ENCODE peak calls at places on chromosomes 4 and X, in ten cellular contexts. One of them, this sample, is unnamed.

GRCh38 chr4:85125688-85126087 is 159.2 kb upstream of the WDFY3 start:
- DNase-seq in NCI-H526 treated with DMSO at 0.1 percent for 48 hours: no peak
- DNase-seq in nephron progenitor cell: no peak
- DNase-seq in left ventricle myocardium inferior: no peak
- DNase-seq in cardiac fibroblast: no peak
- DNase-seq in H9: no peak
- DNase-seq in stimulated activated CD8-positive, alpha-beta memory T cell treated with anti-CD3 and anti-CD28 coated beads, Interleukin-2, amount 100 ng/mL, for 1 hour: no peak
- DNase-seq in iPS-NIHi11: no peak
- DNase-seq in activated T-helper 1 cell treated with anti-CD3 and anti-CD28 coated beads, Interleukin-2, amount 50 U/mL, for 16 hours: no peak
- DNase-seq in activated CD8-positive, alpha-beta memory T cell treated with anti-CD3 and anti-CD28 coated beads for 24 hours: no peak
- DNase-seq in this sample: no peak

GRCh38 chrX:150314186-150314585 is 48.9 kb upstream of the MAMLD1 start:
- DNase-seq in NCI-H526 treated with DMSO at 0.1 percent for 48 hours: no peak
- DNase-seq in nephron progenitor cell: no peak
- DNase-seq in left ventricle myocardium inferior: no peak
- DNase-seq in cardiac fibroblast: no peak
- DNase-seq in H9: no peak
- DNase-seq in stimulated activated CD8-positive, alpha-beta memory T cell treated with anti-CD3 and anti-CD28 coated beads, Interleukin-2, amount 100 ng/mL, for 1 hour: no peak
- DNase-seq in iPS-NIHi11: no peak
- DNase-seq in activated T-helper 1 cell treated with anti-CD3 and anti-CD28 coated beads, Interleukin-2, amount 50 U/mL, for 16 hours: no peak
- DNase-seq in activated CD8-positive, alpha-beta memory T cell treated with anti-CD3 and anti-CD28 coated beads for 24 hours: no peak
- DNase-seq in this sample: no peak

GRCh38 chr4:157014621-157015591 is 43.3 kb upstream of the PDGFC start:
- DNase-seq in NCI-H526 treated with DMSO at 0.1 percent for 48 hours: no peak
- DNase-seq in nephron progenitor cell: no peak
- DNase-seq in left ventricle myocardium inferior: no peak
- DNase-seq in cardiac fibroblast: peak
- DNase-seq in H9: peak
- DNase-seq in stimulated activated CD8-positive, alpha-beta memory T cell treated with anti-CD3 and anti-CD28 coated beads, Interleukin-2, amount 100 ng/mL, for 1 hour: no peak
- DNase-seq in iPS-NIHi11: peak
- DNase-seq in activated T-helper 1 cell treated with anti-CD3 and anti-CD28 coated beads, Interleukin-2, amount 50 U/mL, for 16 hours: no peak
- DNase-seq in activated CD8-positive, alpha-beta memory T cell treated with anti-CD3 and anti-CD28 coated beads for 24 hours: no peak
- DNase-seq in this sample: no peak

GRCh38 chrX:22699591-22700091 is 300.1 kb upstream of the DDX53 start:
- DNase-seq in NCI-H526 treated with DMSO at 0.1 percent for 48 hours: no peak
- DNase-seq in nephron progenitor cell: no peak
- DNase-seq in left ventricle myocardium inferior: no peak
- DNase-seq in cardiac fibroblast: peak
- DNase-seq in H9: no peak
- DNase-seq in stimulated activated CD8-positive, alpha-beta memory T cell treated with anti-CD3 and anti-CD28 coated beads, Interleukin-2, amount 100 ng/mL, for 1 hour: no peak
- DNase-seq in iPS-NIHi11: no peak
- DNase-seq in activated T-helper 1 cell treated with anti-CD3 and anti-CD28 coated beads, Interleukin-2, amount 50 U/mL, for 16 hours: no peak
- DNase-seq in activated CD8-positive, alpha-beta memory T cell treated with anti-CD3 and anti-CD28 coated beads for 24 hours: no peak
- DNase-seq in this sample: no peak

GRCh38 chrX:18900401-18900976 is 83.4 kb downstream of the PHKA2 start:
- DNase-seq in NCI-H526 treated with DMSO at 0.1 percent for 48 hours: no peak
- DNase-seq in nephron progenitor cell: no peak
- DNase-seq in left ventricle myocardium inferior: no peak
- DNase-seq in cardiac fibroblast: no peak
- DNase-seq in H9: no peak
- DNase-seq in stimulated activated CD8-positive, alpha-beta memory T cell treated with anti-CD3 and anti-CD28 coated beads, Interleukin-2, amount 100 ng/mL, for 1 hour: no peak
- DNase-seq in iPS-NIHi11: no peak
- DNase-seq in activated T-helper 1 cell treated with anti-CD3 and anti-CD28 coated beads, Interleukin-2, amount 50 U/mL, for 16 hours: no peak
- DNase-seq in activated CD8-positive, alpha-beta memory T cell treated with anti-CD3 and anti-CD28 coated beads for 24 hours: no peak
- DNase-seq in this sample: no peak

GRCh38 chr4:185504098-185505047 is 30.9 kb downstream of the PDLIM3 start:
- DNase-seq in NCI-H526 treated with DMSO at 0.1 percent for 48 hours: peak
- DNase-seq in nephron progenitor cell: peak
- DNase-seq in left ventricle myocardium inferior: peak
- DNase-seq in cardiac fibroblast: peak
- DNase-seq in H9: no peak
- DNase-seq in stimulated activated CD8-positive, alpha-beta memory T cell treated with anti-CD3 and anti-CD28 coated beads, Interleukin-2, amount 100 ng/mL, for 1 hour: no peak
- DNase-seq in iPS-NIHi11: no peak
- DNase-seq in activated T-helper 1 cell treated with anti-CD3 and anti-CD28 coated beads, Interleukin-2, amount 50 U/mL, for 16 hours: no peak
- DNase-seq in activated CD8-positive, alpha-beta memory T cell treated with anti-CD3 and anti-CD28 coated beads for 24 hours: no peak
- DNase-seq in this sample: no peak

GRCh38 chrX:15310117-15310516 is 5.3 kb downstream of the ASB11 start:
- DNase-seq in NCI-H526 treated with DMSO at 0.1 percent for 48 hours: no peak
- DNase-seq in nephron progenitor cell: no peak
- DNase-seq in left ventricle myocardium inferior: no peak
- DNase-seq in cardiac fibroblast: peak
- DNase-seq in H9: no peak
- DNase-seq in stimulated activated CD8-positive, alpha-beta memory T cell treated with anti-CD3 and anti-CD28 coated beads, Interleukin-2, amount 100 ng/mL, for 1 hour: no peak
- DNase-seq in iPS-NIHi11: no peak
- DNase-seq in activated T-helper 1 cell treated with anti-CD3 and anti-CD28 coated beads, Interleukin-2, amount 50 U/mL, for 16 hours: no peak
- DNase-seq in activated CD8-positive, alpha-beta memory T cell treated with anti-CD3 and anti-CD28 coated beads for 24 hours: no peak
- DNase-seq in this sample: peak

GRCh38 chr4:156790866-156791265 is 180.7 kb downstream of the PDGFC start:
- DNase-seq in NCI-H526 treated with DMSO at 0.1 percent for 48 hours: no peak
- DNase-seq in nephron progenitor cell: peak
- DNase-seq in left ventricle myocardium inferior: no peak
- DNase-seq in cardiac fibroblast: peak
- DNase-seq in H9: no peak
- DNase-seq in stimulated activated CD8-positive, alpha-beta memory T cell treated with anti-CD3 and anti-CD28 coated beads, Interleukin-2, amount 100 ng/mL, for 1 hour: no peak
- DNase-seq in iPS-NIHi11: peak
- DNase-seq in activated T-helper 1 cell treated with anti-CD3 and anti-CD28 coated beads, Interleukin-2, amount 50 U/mL, for 16 hours: no peak
- DNase-seq in activated CD8-positive, alpha-beta memory T cell treated with anti-CD3 and anti-CD28 coated beads for 24 hours: no peak
- DNase-seq in this sample: no peak

GRCh38 chr4:92776080-92776479 is 472.3 kb downstream of the GRID2 start:
- DNase-seq in NCI-H526 treated with DMSO at 0.1 percent for 48 hours: no peak
- DNase-seq in nephron progenitor cell: no peak
- DNase-seq in left ventricle myocardium inferior: no peak
- DNase-seq in cardiac fibroblast: no peak
- DNase-seq in H9: no peak
- DNase-seq in stimulated activated CD8-positive, alpha-beta memory T cell treated with anti-CD3 and anti-CD28 coated beads, Interleukin-2, amount 100 ng/mL, for 1 hour: no peak
- DNase-seq in iPS-NIHi11: no peak
- DNase-seq in activated T-helper 1 cell treated with anti-CD3 and anti-CD28 coated beads, Interleukin-2, amount 50 U/mL, for 16 hours: no peak
- DNase-seq in activated CD8-positive, alpha-beta memory T cell treated with anti-CD3 and anti-CD28 coated beads for 24 hours: no peak
- DNase-seq in this sample: no peak

GRCh38 chr4:113574636-113575103 is 186.9 kb downstream of the CAMK2D start:
- DNase-seq in NCI-H526 treated with DMSO at 0.1 percent for 48 hours: no peak
- DNase-seq in nephron progenitor cell: no peak
- DNase-seq in left ventricle myocardium inferior: no peak
- DNase-seq in cardiac fibroblast: peak
- DNase-seq in H9: no peak
- DNase-seq in stimulated activated CD8-positive, alpha-beta memory T cell treated with anti-CD3 and anti-CD28 coated beads, Interleukin-2, amount 100 ng/mL, for 1 hour: no peak
- DNase-seq in iPS-NIHi11: no peak
- DNase-seq in activated T-helper 1 cell treated with anti-CD3 and anti-CD28 coated beads, Interleukin-2, amount 50 U/mL, for 16 hours: no peak
- DNase-seq in activated CD8-positive, alpha-beta memory T cell treated with anti-CD3 and anti-CD28 coated beads for 24 hours: no peak
- DNase-seq in this sample: no peak

GRCh38 chr4:108477527-108478108 is 142.8 kb upstream of the RPL34 start:
- DNase-seq in NCI-H526 treated with DMSO at 0.1 percent for 48 hours: no peak
- DNase-seq in nephron progenitor cell: no peak
- DNase-seq in left ventricle myocardium inferior: no peak
- DNase-seq in cardiac fibroblast: no peak
- DNase-seq in H9: no peak
- DNase-seq in stimulated activated CD8-positive, alpha-beta memory T cell treated with anti-CD3 and anti-CD28 coated beads, Interleukin-2, amount 100 ng/mL, for 1 hour: no peak
- DNase-seq in iPS-NIHi11: no peak
- DNase-seq in activated T-helper 1 cell treated with anti-CD3 and anti-CD28 coated beads, Interleukin-2, amount 50 U/mL, for 16 hours: no peak
- DNase-seq in activated CD8-positive, alpha-beta memory T cell treated with anti-CD3 and anti-CD28 coated beads for 24 hours: no peak
- DNase-seq in this sample: no peak

GRCh38 chr4:153341575-153342090 is 2.9 kb upstream of the MND1 start:
- DNase-seq in NCI-H526 treated with DMSO at 0.1 percent for 48 hours: no peak
- DNase-seq in nephron progenitor cell: no peak
- DNase-seq in left ventricle myocardium inferior: no peak
- DNase-seq in cardiac fibroblast: peak
- DNase-seq in H9: no peak
- DNase-seq in stimulated activated CD8-positive, alpha-beta memory T cell treated with anti-CD3 and anti-CD28 coated beads, Interleukin-2, amount 100 ng/mL, for 1 hour: no peak
- DNase-seq in iPS-NIHi11: no peak
- DNase-seq in activated T-helper 1 cell treated with anti-CD3 and anti-CD28 coated beads, Interleukin-2, amount 50 U/mL, for 16 hours: no peak
- DNase-seq in activated CD8-positive, alpha-beta memory T cell treated with anti-CD3 and anti-CD28 coated beads for 24 hours: no peak
- DNase-seq in this sample: no peak

GRCh38 chr4:8560265-8561047 is 19.7 kb upstream of the GPR78 start:
- DNase-seq in NCI-H526 treated with DMSO at 0.1 percent for 48 hours: no peak
- DNase-seq in nephron progenitor cell: no peak
- DNase-seq in left ventricle myocardium inferior: no peak
- DNase-seq in cardiac fibroblast: peak
- DNase-seq in H9: no peak
- DNase-seq in stimulated activated CD8-positive, alpha-beta memory T cell treated with anti-CD3 and anti-CD28 coated beads, Interleukin-2, amount 100 ng/mL, for 1 hour: no peak
- DNase-seq in iPS-NIHi11: no peak
- DNase-seq in activated T-helper 1 cell treated with anti-CD3 and anti-CD28 coated beads, Interleukin-2, amount 50 U/mL, for 16 hours: no peak
- DNase-seq in activated CD8-positive, alpha-beta memory T cell treated with anti-CD3 and anti-CD28 coated beads for 24 hours: no peak
- DNase-seq in this sample: no peak

GRCh38 chr4:101855239-101855638 is 64.7 kb downstream of the BANK1 start:
- DNase-seq in NCI-H526 treated with DMSO at 0.1 percent for 48 hours: no peak
- DNase-seq in nephron progenitor cell: no peak
- DNase-seq in left ventricle myocardium inferior: no peak
- DNase-seq in cardiac fibroblast: no peak
- DNase-seq in H9: no peak
- DNase-seq in stimulated activated CD8-positive, alpha-beta memory T cell treated with anti-CD3 and anti-CD28 coated beads, Interleukin-2, amount 100 ng/mL, for 1 hour: no peak
- DNase-seq in iPS-NIHi11: no peak
- DNase-seq in activated T-helper 1 cell treated with anti-CD3 and anti-CD28 coated beads, Interleukin-2, amount 50 U/mL, for 16 hours: no peak
- DNase-seq in activated CD8-positive, alpha-beta memory T cell treated with anti-CD3 and anti-CD28 coated beads for 24 hours: no peak
- DNase-seq in this sample: no peak

GRCh38 chr4:37685211-37685725 is 908 bp downstream of the RELL1 start:
- DNase-seq in NCI-H526 treated with DMSO at 0.1 percent for 48 hours: no peak
- DNase-seq in nephron progenitor cell: no peak
- DNase-seq in left ventricle myocardium inferior: no peak
- DNase-seq in cardiac fibroblast: peak
- DNase-seq in H9: no peak
- DNase-seq in stimulated activated CD8-positive, alpha-beta memory T cell treated with anti-CD3 and anti-CD28 coated beads, Interleukin-2, amount 100 ng/mL, for 1 hour: no peak
- DNase-seq in iPS-NIHi11: no peak
- DNase-seq in activated T-helper 1 cell treated with anti-CD3 and anti-CD28 coated beads, Interleukin-2, amount 50 U/mL, for 16 hours: no peak
- DNase-seq in activated CD8-positive, alpha-beta memory T cell treated with anti-CD3 and anti-CD28 coated beads for 24 hours: no peak
- DNase-seq in this sample: no peak

GRCh38 chrX:150680974-150681373 is 12.2 kb upstream of the MTMR1 start:
- DNase-seq in NCI-H526 treated with DMSO at 0.1 percent for 48 hours: peak
- DNase-seq in nephron progenitor cell: no peak
- DNase-seq in left ventricle myocardium inferior: no peak
- DNase-seq in cardiac fibroblast: peak
- DNase-seq in H9: no peak
- DNase-seq in stimulated activated CD8-positive, alpha-beta memory T cell treated with anti-CD3 and anti-CD28 coated beads, Interleukin-2, amount 100 ng/mL, for 1 hour: no peak
- DNase-seq in iPS-NIHi11: peak
- DNase-seq in activated T-helper 1 cell treated with anti-CD3 and anti-CD28 coated beads, Interleukin-2, amount 50 U/mL, for 16 hours: no peak
- DNase-seq in activated CD8-positive, alpha-beta memory T cell treated with anti-CD3 and anti-CD28 coated beads for 24 hours: no peak
- DNase-seq in this sample: peak

GRCh38 chr4:165715989-165716388 is 157.0 kb upstream of the TLL1 start:
- DNase-seq in NCI-H526 treated with DMSO at 0.1 percent for 48 hours: no peak
- DNase-seq in nephron progenitor cell: no peak
- DNase-seq in left ventricle myocardium inferior: no peak
- DNase-seq in cardiac fibroblast: peak
- DNase-seq in H9: no peak
- DNase-seq in stimulated activated CD8-positive, alpha-beta memory T cell treated with anti-CD3 and anti-CD28 coated beads, Interleukin-2, amount 100 ng/mL, for 1 hour: no peak
- DNase-seq in iPS-NIHi11: no peak
- DNase-seq in activated T-helper 1 cell treated with anti-CD3 and anti-CD28 coated beads, Interleukin-2, amount 50 U/mL, for 16 hours: no peak
- DNase-seq in activated CD8-positive, alpha-beta memory T cell treated with anti-CD3 and anti-CD28 coated beads for 24 hours: no peak
- DNase-seq in this sample: no peak

GRCh38 chrX:48540015-48540350 is 469 bp downstream of the TBC1D25 start:
- DNase-seq in NCI-H526 treated with DMSO at 0.1 percent for 48 hours: no peak
- DNase-seq in nephron progenitor cell: no peak
- DNase-seq in left ventricle myocardium inferior: no peak
- DNase-seq in cardiac fibroblast: peak
- DNase-seq in H9: no peak
- DNase-seq in stimulated activated CD8-positive, alpha-beta memory T cell treated with anti-CD3 and anti-CD28 coated beads, Interleukin-2, amount 100 ng/mL, for 1 hour: peak
- DNase-seq in iPS-NIHi11: peak
- DNase-seq in activated T-helper 1 cell treated with anti-CD3 and anti-CD28 coated beads, Interleukin-2, amount 50 U/mL, for 16 hours: peak
- DNase-seq in activated CD8-positive, alpha-beta memory T cell treated with anti-CD3 and anti-CD28 coated beads for 24 hours: no peak
- DNase-seq in this sample: peak

GRCh38 chr4:98359646-98360045 is 98.5 kb downstream of the RAP1GDS1 start:
- DNase-seq in NCI-H526 treated with DMSO at 0.1 percent for 48 hours: no peak
- DNase-seq in nephron progenitor cell: no peak
- DNase-seq in left ventricle myocardium inferior: no peak
- DNase-seq in cardiac fibroblast: no peak
- DNase-seq in H9: no peak
- DNase-seq in stimulated activated CD8-positive, alpha-beta memory T cell treated with anti-CD3 and anti-CD28 coated beads, Interleukin-2, amount 100 ng/mL, for 1 hour: no peak
- DNase-seq in iPS-NIHi11: no peak
- DNase-seq in activated T-helper 1 cell treated with anti-CD3 and anti-CD28 coated beads, Interleukin-2, amount 50 U/mL, for 16 hours: no peak
- DNase-seq in activated CD8-positive, alpha-beta memory T cell treated with anti-CD3 and anti-CD28 coated beads for 24 hours: no peak
- DNase-seq in this sample: no peak

GRCh38 chr4:89949782-89950387 is 55.2 kb downstream of the MMRN1 start:
- DNase-seq in NCI-H526 treated with DMSO at 0.1 percent for 48 hours: no peak
- DNase-seq in nephron progenitor cell: no peak
- DNase-seq in left ventricle myocardium inferior: no peak
- DNase-seq in cardiac fibroblast: no peak
- DNase-seq in H9: no peak
- DNase-seq in stimulated activated CD8-positive, alpha-beta memory T cell treated with anti-CD3 and anti-CD28 coated beads, Interleukin-2, amount 100 ng/mL, for 1 hour: no peak
- DNase-seq in iPS-NIHi11: no peak
- DNase-seq in activated T-helper 1 cell treated with anti-CD3 and anti-CD28 coated beads, Interleukin-2, amount 50 U/mL, for 16 hours: no peak
- DNase-seq in activated CD8-positive, alpha-beta memory T cell treated with anti-CD3 and anti-CD28 coated beads for 24 hours: no peak
- DNase-seq in this sample: no peak

GRCh38 chr4:81069706-81070331 is 39.3 kb downstream of the BMP3 start:
- DNase-seq in NCI-H526 treated with DMSO at 0.1 percent for 48 hours: peak
- DNase-seq in nephron progenitor cell: peak
- DNase-seq in left ventricle myocardium inferior: peak
- DNase-seq in cardiac fibroblast: peak
- DNase-seq in H9: peak
- DNase-seq in stimulated activated CD8-positive, alpha-beta memory T cell treated with anti-CD3 and anti-CD28 coated beads, Interleukin-2, amount 100 ng/mL, for 1 hour: peak
- DNase-seq in iPS-NIHi11: peak
- DNase-seq in activated T-helper 1 cell treated with anti-CD3 and anti-CD28 coated beads, Interleukin-2, amount 50 U/mL, for 16 hours: no peak
- DNase-seq in activated CD8-positive, alpha-beta memory T cell treated with anti-CD3 and anti-CD28 coated beads for 24 hours: peak
- DNase-seq in this sample: peak

GRCh38 chr4:89438102-89438831 is 130.7 kb upstream of the GPRIN3 start:
- DNase-seq in NCI-H526 treated with DMSO at 0.1 percent for 48 hours: peak
- DNase-seq in nephron progenitor cell: peak
- DNase-seq in left ventricle myocardium inferior: no peak
- DNase-seq in cardiac fibroblast: peak
- DNase-seq in H9: peak
- DNase-seq in stimulated activated CD8-positive, alpha-beta memory T cell treated with anti-CD3 and anti-CD28 coated beads, Interleukin-2, amount 100 ng/mL, for 1 hour: peak
- DNase-seq in iPS-NIHi11: peak
- DNase-seq in activated T-helper 1 cell treated with anti-CD3 and anti-CD28 coated beads, Interleukin-2, amount 50 U/mL, for 16 hours: peak
- DNase-seq in activated CD8-positive, alpha-beta memory T cell treated with anti-CD3 and anti-CD28 coated beads for 24 hours: peak
- DNase-seq in this sample: no peak

GRCh38 chr4:147599764-147600163 is 17.4 kb upstream of the TMEM184C start:
- DNase-seq in NCI-H526 treated with DMSO at 0.1 percent for 48 hours: no peak
- DNase-seq in nephron progenitor cell: no peak
- DNase-seq in left ventricle myocardium inferior: no peak
- DNase-seq in cardiac fibroblast: peak
- DNase-seq in H9: no peak
- DNase-seq in stimulated activated CD8-positive, alpha-beta memory T cell treated with anti-CD3 and anti-CD28 coated beads, Interleukin-2, amount 100 ng/mL, for 1 hour: no peak
- DNase-seq in iPS-NIHi11: no peak
- DNase-seq in activated T-helper 1 cell treated with anti-CD3 and anti-CD28 coated beads, Interleukin-2, amount 50 U/mL, for 16 hours: no peak
- DNase-seq in activated CD8-positive, alpha-beta memory T cell treated with anti-CD3 and anti-CD28 coated beads for 24 hours: no peak
- DNase-seq in this sample: no peak

GRCh38 chr4:123619895-123620294 is 223.3 kb downstream of the SPRY1 start:
- DNase-seq in NCI-H526 treated with DMSO at 0.1 percent for 48 hours: no peak
- DNase-seq in nephron progenitor cell: no peak
- DNase-seq in left ventricle myocardium inferior: no peak
- DNase-seq in cardiac fibroblast: no peak
- DNase-seq in H9: no peak
- DNase-seq in stimulated activated CD8-positive, alpha-beta memory T cell treated with anti-CD3 and anti-CD28 coated beads, Interleukin-2, amount 100 ng/mL, for 1 hour: no peak
- DNase-seq in iPS-NIHi11: no peak
- DNase-seq in activated T-helper 1 cell treated with anti-CD3 and anti-CD28 coated beads, Interleukin-2, amount 50 U/mL, for 16 hours: no peak
- DNase-seq in activated CD8-positive, alpha-beta memory T cell treated with anti-CD3 and anti-CD28 coated beads for 24 hours: no peak
- DNase-seq in this sample: no peak

GRCh38 chr4:110452546-110452945 is 23.4 kb upstream of the ENPEP start:
- DNase-seq in NCI-H526 treated with DMSO at 0.1 percent for 48 hours: no peak
- DNase-seq in nephron progenitor cell: no peak
- DNase-seq in left ventricle myocardium inferior: no peak
- DNase-seq in cardiac fibroblast: no peak
- DNase-seq in H9: no peak
- DNase-seq in stimulated activated CD8-positive, alpha-beta memory T cell treated with anti-CD3 and anti-CD28 coated beads, Interleukin-2, amount 100 ng/mL, for 1 hour: no peak
- DNase-seq in iPS-NIHi11: peak
- DNase-seq in activated T-helper 1 cell treated with anti-CD3 and anti-CD28 coated beads, Interleukin-2, amount 50 U/mL, for 16 hours: no peak
- DNase-seq in activated CD8-positive, alpha-beta memory T cell treated with anti-CD3 and anti-CD28 coated beads for 24 hours: no peak
- DNase-seq in this sample: no peak

GRCh38 chr4:6441758-6442157 is 30.7 kb downstream of the PPP2R2C start:
- DNase-seq in NCI-H526 treated with DMSO at 0.1 percent for 48 hours: no peak
- DNase-seq in nephron progenitor cell: no peak
- DNase-seq in left ventricle myocardium inferior: no peak
- DNase-seq in cardiac fibroblast: no peak
- DNase-seq in H9: no peak
- DNase-seq in stimulated activated CD8-positive, alpha-beta memory T cell treated with anti-CD3 and anti-CD28 coated beads, Interleukin-2, amount 100 ng/mL, for 1 hour: no peak
- DNase-seq in iPS-NIHi11: no peak
- DNase-seq in activated T-helper 1 cell treated with anti-CD3 and anti-CD28 coated beads, Interleukin-2, amount 50 U/mL, for 16 hours: no peak
- DNase-seq in activated CD8-positive, alpha-beta memory T cell treated with anti-CD3 and anti-CD28 coated beads for 24 hours: no peak
- DNase-seq in this sample: no peak

GRCh38 chr4:37982736-37983135 is 22.5 kb downstream of the PTTG2 start:
- DNase-seq in NCI-H526 treated with DMSO at 0.1 percent for 48 hours: no peak
- DNase-seq in nephron progenitor cell: no peak
- DNase-seq in left ventricle myocardium inferior: no peak
- DNase-seq in cardiac fibroblast: no peak
- DNase-seq in H9: no peak
- DNase-seq in stimulated activated CD8-positive, alpha-beta memory T cell treated with anti-CD3 and anti-CD28 coated beads, Interleukin-2, amount 100 ng/mL, for 1 hour: no peak
- DNase-seq in iPS-NIHi11: no peak
- DNase-seq in activated T-helper 1 cell treated with anti-CD3 and anti-CD28 coated beads, Interleukin-2, amount 50 U/mL, for 16 hours: no peak
- DNase-seq in activated CD8-positive, alpha-beta memory T cell treated with anti-CD3 and anti-CD28 coated beads for 24 hours: no peak
- DNase-seq in this sample: no peak

GRCh38 chrX:55088795-55089489 is at the start of gene PAGE2:
- DNase-seq in NCI-H526 treated with DMSO at 0.1 percent for 48 hours: no peak
- DNase-seq in nephron progenitor cell: no peak
- DNase-seq in left ventricle myocardium inferior: no peak
- DNase-seq in cardiac fibroblast: no peak
- DNase-seq in H9: no peak
- DNase-seq in stimulated activated CD8-positive, alpha-beta memory T cell treated with anti-CD3 and anti-CD28 coated beads, Interleukin-2, amount 100 ng/mL, for 1 hour: no peak
- DNase-seq in iPS-NIHi11: no peak
- DNase-seq in activated T-helper 1 cell treated with anti-CD3 and anti-CD28 coated beads, Interleukin-2, amount 50 U/mL, for 16 hours: no peak
- DNase-seq in activated CD8-positive, alpha-beta memory T cell treated with anti-CD3 and anti-CD28 coated beads for 24 hours: no peak
- DNase-seq in this sample: no peak

This sample was measured in NCI-H1092.